ENCODE peak calls at places on chromosomes 13 and 19, in five cellular contexts. J is omental fat pad, M is RPMI7951, T is T-cell, A is neural crest cell. V is an unnamed sample.

GRCh38 chr13:34308725-34309124 is 490.8 kb downstream of the RFC3 start:
- DNase-seq in T (no peak), M (no peak), J (no peak), A (no peak), V (no peak)

GRCh38 chr13:113148407-113148806 is 10.0 kb upstream of the PROZ start:
- DNase-seq in J (no peak), A (no peak), T (no peak), M (no peak), V (no peak)

GRCh38 chr19:16019691-16020448 is 56.4 kb upstream of the TPM4 start:
- DNase-seq in T (no peak), M (no peak), J (no peak), A (no peak), V (no peak)

GRCh38 chr19:1853295-1854031 is 5.2 kb upstream of the REXO1 start:
- DNase-seq in M (peak), J (peak), A (peak), T (peak), V (peak)

GRCh38 chr19:41646589-41647204 is 19.8 kb upstream of the CEACAM4 start:
- DNase-seq in J (no peak), T (no peak), A (no peak), M (no peak), V (no peak)

GRCh38 chr19:37466277-37466797 is 907 bp downstream of the ZNF569 start:
- DNase-seq in M (no peak), T (no peak), A (no peak), J (no peak), V (no peak)

GRCh38 chr19:34837262-34837661 is 64.2 kb upstream of the ZNF599 start:
- DNase-seq in A (no peak), J (no peak), M (no peak), T (no peak), V (no peak)

GRCh38 chr13:80116107-80116506 is 224.8 kb downstream of the SPRY2 start:
- DNase-seq in M (peak), A (no peak), J (no peak), T (no peak), V (no peak)

GRCh38 chr19:2344381-2344870 is 15.6 kb upstream of the TMPRSS9 start:
- DNase-seq in M (no peak), J (no peak), T (no peak), A (no peak), V (no peak)

GRCh38 chr13:48741377-48741776 is 87.6 kb downstream of the CYSLTR2 start:
- DNase-seq in A (no peak), J (no peak), M (peak), T (no peak), V (no peak)

GRCh38 chr19:345320-345879 is 804 bp upstream of the MIER2 start:
- DNase-seq in M (no peak), T (no peak), A (no peak), J (no peak), V (no peak)

GRCh38 chr13:48437381-48437780 is 24.5 kb upstream of the LPAR6 start:
- DNase-seq in A (no peak), M (peak), J (no peak), T (no peak), V (peak)

GRCh38 chr13:38417727-38418126 is 68.1 kb downstream of the UFM1 start:
- DNase-seq in J (no peak), M (peak), T (no peak), A (no peak), V (no peak)

GRCh38 chr19:58037927-58038687 is 4.3 kb downstream of the ZSCAN1 start:
- DNase-seq in J (no peak), A (no peak), T (no peak), M (no peak), V (peak)

GRCh38 chr19:29525901-29526729 is at the start of gene VSTM2B:
- DNase-seq in T (no peak), A (no peak), M (no peak), J (no peak), V (peak)

GRCh38 chr19:6687117-6687516 is 17.2 kb upstream of the TNFSF14 start:
- DNase-seq in M (no peak), T (no peak), A (no peak), J (no peak), V (no peak)

GRCh38 chr19:16598848-16599247 is 26.6 kb upstream of the SLC35E1 start:
- DNase-seq in M (no peak), T (no peak), A (no peak), J (no peak), V (no peak)

GRCh38 chr13:85266771-85267170 is 532.4 kb downstream of the SLITRK6 start:
- DNase-seq in J (no peak), A (no peak), M (no peak), T (no peak), V (no peak)

GRCh38 chr19:12733369-12733896 is 1.1 kb downstream of the TRIR start:
- DNase-seq in T (no peak), A (no peak), M (peak), J (no peak), V (peak)

GRCh38 chr13:29859971-29860370 is 9.6 kb upstream of the UBL3 start:
- DNase-seq in A (no peak), M (peak), J (no peak), T (no peak), V (no peak)

GRCh38 chr13:19587635-19588300 is 26.4 kb upstream of the TPTE2 start:
- DNase-seq in J (no peak), T (no peak), M (peak), A (no peak), V (peak)

GRCh38 chr13:93328943-93329342 is 102.3 kb downstream of the GPC6 start:
- DNase-seq in T (no peak), M (no peak), J (no peak), A (no peak), V (no peak)

GRCh38 chr13:111031531-111031961 is 83.6 kb upstream of the ARHGEF7 start:
- DNase-seq in T (no peak), M (peak), A (no peak), J (no peak), V (no peak)

GRCh38 chr19:33406521-33407139 is 33.1 kb downstream of the CEBPG start:
- DNase-seq in M (peak), A (peak), J (peak), T (peak), V (peak)

GRCh38 chr13:85806553-85807175 is 7.4 kb upstream of the SLITRK6 start:
- DNase-seq in M (peak), A (no peak), T (no peak), J (no peak), V (peak)

GRCh38 chr19:11064831-11065303 is 24.4 kb upstream of the LDLR start:
- DNase-seq in A (no peak), T (no peak), M (peak), J (no peak), V (no peak)

GRCh38 chr19:55580628-55581144 is at the start of gene ZNF579:
- DNase-seq in J (peak), M (peak), T (peak), A (peak), V (peak)

GRCh38 chr13:95117092-95117491 is 184.2 kb downstream of the ABCC4 start:
- DNase-seq in J (no peak), A (no peak), M (no peak), T (no peak), V (no peak)

GRCh38 chr19:5967994-5968430 is 9.9 kb downstream of the RANBP3 start:
- DNase-seq in T (no peak), J (no peak), M (peak), A (peak), V (peak)

GRCh38 chr13:79481685-79482052 is 714 bp downstream of the NDFIP2 start:
- DNase-seq in T (no peak), M (no peak), J (no peak), A (no peak), V (no peak)

GRCh38 chr19:45767410-45767880 is 1.6 kb downstream of the SIX5 start:
- DNase-seq in M (peak), T (no peak), J (peak), A (peak), V (peak)

GRCh38 chr19:56477429-56478338 is 539 bp upstream of the ZNF667 start:
- DNase-seq in T (peak), M (peak), A (no peak), J (peak), V (peak)

GRCh38 chr19:45171211-45171623 is 6.8 kb downstream of the TRAPPC6A start:
- DNase-seq in J (no peak), T (peak), M (no peak), A (no peak), V (no peak)

GRCh38 chr13:97429681-97430081 is 4.3 kb upstream of the RAP2A start:
- DNase-seq in J (no peak), M (no peak), T (no peak), A (no peak), V (peak)

GRCh38 chr19:5094768-5095567 is 126.1 kb downstream of the KDM4B start:
- DNase-seq in T (no peak), M (no peak), A (no peak), J (no peak), V (no peak)

GRCh38 chr19:34316741-34317241 is 48.2 kb upstream of the GPI start:
- DNase-seq in M (peak), A (no peak), T (no peak), J (no peak), V (no peak)

GRCh38 chr19:55156202-55157063 is 1.1 kb downstream of the TNNI3 start:
- DNase-seq in T (peak), M (peak), J (no peak), A (peak), V (peak)

GRCh38 chr13:25916119-25916518 is 135.7 kb downstream of the SHISA2 start:
- DNase-seq in M (no peak), J (no peak), A (no peak), T (no peak), V (no peak)

GRCh38 chr19:6249296-6249695 is 30.5 kb downstream of the MLLT1 start:
- DNase-seq in T (no peak), M (peak), J (no peak), A (no peak), V (no peak)

GRCh38 chr13:23695711-23696512 is 125.7 kb downstream of the TNFRSF19 start:
- DNase-seq in T (peak), M (no peak), A (no peak), J (no peak), V (no peak)

V was measured in NCI-H1417.